ENCODE peak calls at places on chromosome 2, in five cellular contexts. W, F, D, P and X are unnamed samples. For H3K4me1, the result is how much of the 10 kb centered on the place peaks cover.

GRCh38 chr2:66815886-66816285 is 381.0 kb downstream of the MEIS1 start:
- DNase-seq in W (no peak), F (no peak), D (no peak), P (no peak), X (no peak)

GRCh38 chr2:201781583-201782051 is 884 bp upstream of the ALS2 start:
- DNase-seq in W (no peak), F (no peak), D (no peak), P (no peak), X (no peak)

GRCh38 chr2:96951125-96951654 is 35.2 kb downstream of the FAM178B start:
- DNase-seq in W (peak), F (peak), D (peak), P (peak), X (peak)

GRCh38 chr2:41932241-41933034 is 115.4 kb upstream of the PKDCC start:
- DNase-seq in W (peak), F (no peak), D (no peak), P (peak), X (no peak)

GRCh38 chr2:199693861-199694260 is 157.1 kb downstream of the FTCDNL1 start:
- DNase-seq in W (no peak), F (no peak), D (no peak), P (no peak), X (no peak)

GRCh38 chr2:122643725-122644329 is 888.4 kb downstream of the TSN start:
- DNase-seq in W (no peak), F (no peak), D (peak), P (no peak), X (no peak)

GRCh38 chr2:152743004-152743403 is 24.6 kb downstream of the ARL6IP6 start:
- DNase-seq in W (no peak), F (no peak), D (peak), P (no peak), X (no peak)

GRCh38 chr2:9627310-9627709 is 3.5 kb downstream of the YWHAQ start:
- DNase-seq in W (no peak), F (no peak), D (peak), P (no peak), X (no peak)

GRCh38 chr2:69716555-69717120 is 25.3 kb upstream of the ANXA4 start:
- DNase-seq in W (no peak), F (no peak), D (no peak), P (no peak), X (no peak)

GRCh38 chr2:71897145-71897495 is 250.5 kb downstream of the CYP26B1 start:
- DNase-seq in W (peak), F (no peak), D (no peak), P (no peak), X (peak)

GRCh38 chr2:72851333-72851732 is 25.5 kb upstream of the EXOC6B start:
- DNase-seq in W (no peak), F (no peak), D (no peak), P (no peak), X (no peak)

GRCh38 chr2:216584112-216584511 is 49.1 kb upstream of the IGFBP2 start:
- DNase-seq in W (no peak), F (no peak), D (no peak), P (no peak), X (no peak)

GRCh38 chr2:164151518-164151917 is 415.7 kb upstream of the FIGN start:
- DNase-seq in W (peak), F (no peak), D (peak), P (no peak), X (no peak)

GRCh38 chr2:83587309-83587708 is 871.8 kb downstream of the SUCLG1 start:
- DNase-seq in W (no peak), F (no peak), D (no peak), P (no peak), X (no peak)

GRCh38 chr2:8448822-8449577 is 232.9 kb upstream of the ID2 start:
- DNase-seq in W (peak), F (no peak), D (no peak), P (no peak), X (no peak)

GRCh38 chr2:232689152-232689910 is 7.8 kb upstream of the GIGYF2 start:
- DNase-seq in W (no peak), F (no peak), D (no peak), P (peak), X (peak)

GRCh38 chr2:118168606-118169005 is 80.3 kb downstream of the INSIG2 start:
- DNase-seq in W (no peak), F (no peak), D (peak), P (no peak), X (no peak)

GRCh38 chr2:229712125-229712524 is 2.2 kb downstream of the DNER start:
- DNase-seq in W (no peak), F (no peak), D (no peak), P (no peak), X (no peak)

GRCh38 chr2:234842753-234843152 is 109.1 kb upstream of the SH3BP4 start:
- DNase-seq in W (no peak), F (no peak), D (no peak), P (no peak), X (no peak)

GRCh38 chr2:54657664-54658083 is 65.8 kb upstream of the EML6 start:
- DNase-seq in W (no peak), F (peak), D (no peak), P (peak), X (peak)

GRCh38 chr2:38438536-38439225 is 61.6 kb upstream of the ATL2 start:
- DNase-seq in W (no peak), F (no peak), D (peak), P (no peak), X (no peak)

GRCh38 chr2:10493636-10494281 is 45.6 kb upstream of the ODC1 start:
- DNase-seq in W (peak), F (no peak), D (peak), P (peak), X (peak)

GRCh38 chr2:63842149-63843061 is 709 bp downstream of the UGP2 start:
- DNase-seq in W (peak), F (no peak), D (peak), P (peak), X (peak)
- H3K4me1 ChIP-seq in W (under half), F (under half), D (under half), P (under half), X (half or more)

DNA sequence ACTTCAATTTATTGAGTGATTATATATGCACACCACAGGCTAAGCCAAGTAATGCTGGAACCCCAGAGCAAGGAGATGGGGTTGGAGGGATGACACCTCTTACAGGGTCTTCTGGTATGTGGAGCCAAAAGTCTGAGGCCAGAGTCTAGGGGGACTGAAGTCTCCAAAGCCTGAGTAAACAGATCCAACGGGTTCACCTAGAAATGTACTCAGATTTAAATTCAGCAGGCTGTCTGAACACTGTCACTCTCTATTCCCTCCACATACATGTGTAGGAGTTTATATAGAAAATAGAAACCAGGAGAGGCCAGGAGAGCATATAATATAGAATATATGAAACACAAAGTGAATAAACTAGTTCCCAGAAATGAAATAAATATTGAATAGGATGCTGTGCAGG is 76.1 kb downstream of the PPP1R1C start:
- DNase-seq in W (no peak), F (no peak), D (no peak), P (no peak), X (no peak)
- H3K27ac ChIP-seq in W (no peak), F (no peak), D (no peak), P (no peak), X (no peak)

GRCh38 chr2:26767129-26767528 is 3.0 kb downstream of the SLC35F6 start:
- DNase-seq in W (no peak), F (no peak), D (no peak), P (no peak), X (no peak)

GRCh38 chr2:26769501-26769850 is 5.4 kb downstream of the SLC35F6 start:
- DNase-seq in W (no peak), F (no peak), D (no peak), P (no peak), X (no peak)

GRCh38 chr2:26767894-26768487 is 3.9 kb downstream of the SLC35F6 start:
- DNase-seq in W (no peak), F (no peak), D (no peak), P (no peak), X (no peak)

GRCh38 chr2:26770986-26771586 is 7.0 kb downstream of the SLC35F6 start:
- DNase-seq in W (peak), F (no peak), D (peak), P (peak), X (no peak)

GRCh38 chr2:26768759-26769500 is 4.8 kb downstream of the SLC35F6 start:
- DNase-seq in W (peak), F (no peak), D (peak), P (peak), X (peak)
- H3K4me1 ChIP-seq in W (half or more), F (under half), D (half or more), P (under half), X (half or more)

GRCh38 chr2:240615409-240615808 is 9.9 kb upstream of the GPR35 start:
- DNase-seq in W (no peak), F (no peak), D (no peak), P (no peak), X (no peak)

GRCh38 chr2:240618776-240619175 is 6.5 kb upstream of the GPR35 start:
- DNase-seq in W (no peak), F (no peak), D (no peak), P (no peak), X (no peak)

GRCh38 chr2:240613781-240614180 is 11.5 kb upstream of the GPR35 start:
- DNase-seq in W (no peak), F (no peak), D (no peak), P (no peak), X (no peak)

GRCh38 chr2:240614391-240614790 is 10.9 kb upstream of the GPR35 start:
- DNase-seq in W (no peak), F (no peak), D (no peak), P (peak), X (peak)

DNA sequence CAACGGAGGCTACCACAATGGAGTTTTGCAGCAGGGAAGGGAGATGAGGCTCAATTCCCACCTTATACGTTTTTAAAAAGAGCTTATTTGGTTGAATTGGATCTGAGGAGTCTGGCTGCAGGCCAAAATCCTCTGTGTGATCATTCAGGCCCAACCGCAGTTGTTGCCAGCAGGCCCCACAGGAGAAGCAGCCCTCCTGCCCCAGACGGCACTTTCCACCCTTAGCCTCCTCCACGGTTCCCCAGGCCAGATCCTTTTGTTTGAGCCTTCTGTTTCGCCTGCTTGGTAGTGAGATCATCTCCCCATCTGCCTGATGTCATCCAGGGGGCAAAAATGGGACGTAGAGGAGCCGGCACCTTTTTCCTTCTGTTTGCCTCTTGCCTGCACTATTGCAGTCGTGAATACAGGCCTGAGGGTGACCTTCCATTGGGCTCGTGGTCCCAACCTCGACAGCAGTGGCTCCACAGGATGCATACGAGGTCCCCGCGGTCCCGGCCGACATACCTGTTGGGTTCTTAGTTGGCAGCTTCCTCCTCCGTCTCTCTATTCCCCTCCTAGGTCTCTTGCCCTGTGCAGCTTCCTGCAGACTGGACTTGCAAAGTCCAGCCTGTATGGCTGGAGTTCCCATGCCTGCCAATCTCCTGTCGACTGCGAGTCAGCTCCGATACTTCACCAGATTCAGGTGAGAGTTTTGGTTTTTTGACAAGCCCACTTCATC is 9.3 kb upstream of the GPR35 start:
- DNase-seq in W (no peak), F (no peak), D (no peak), P (peak), X (peak)
- H3K27ac ChIP-seq in W (no peak), F (no peak), D (no peak), P (no peak), X (no peak)

DNA sequence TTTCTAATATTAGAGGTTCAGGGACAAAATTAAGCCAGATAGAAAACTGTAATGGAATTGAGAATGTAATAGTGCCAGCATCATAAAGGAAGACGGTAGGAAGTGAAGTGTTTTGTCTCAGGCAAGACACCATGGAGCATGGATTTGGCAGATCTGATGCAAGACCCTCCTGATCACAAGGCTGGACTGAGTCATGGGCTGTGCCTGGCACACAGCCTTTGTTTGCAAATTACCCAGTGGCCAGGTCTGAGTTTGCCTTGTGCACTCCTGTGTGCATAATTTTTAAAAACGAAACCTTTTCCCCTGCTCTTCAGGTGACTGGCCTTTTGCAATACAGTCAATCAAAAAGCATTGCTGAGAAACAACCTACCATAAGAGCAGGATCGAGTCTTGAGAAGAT is 2.0 kb upstream of the UPP2 start:
- DNase-seq in W (no peak), F (no peak), D (peak), P (no peak), X (no peak)
- H3K4me1 ChIP-seq in W (under half), F (under half), D (under half), P (under half), X (under half)

GRCh38 chr2:85019121-85019520 is 48.2 kb downstream of the KCMF1 start:
- DNase-seq in W (no peak), F (no peak), D (peak), P (no peak), X (no peak)

GRCh38 chr2:85012855-85013254 is 41.9 kb downstream of the KCMF1 start:
- DNase-seq in W (no peak), F (no peak), D (no peak), P (no peak), X (no peak)

GRCh38 chr2:85015653-85016360 is 44.8 kb downstream of the KCMF1 start:
- DNase-seq in W (no peak), F (no peak), D (no peak), P (no peak), X (no peak)

GRCh38 chr2:85018049-85018447 is 47.1 kb downstream of the KCMF1 start:
- DNase-seq in W (no peak), F (no peak), D (no peak), P (no peak), X (no peak)

GRCh38 chr2:85017436-85018048 is 46.6 kb downstream of the KCMF1 start:
- DNase-seq in W (no peak), F (no peak), D (no peak), P (no peak), X (no peak)
- H3K27ac ChIP-seq in W (no peak), F (no peak), D (peak), P (no peak), X (no peak)

GRCh38 chr2:157872791-157873190 is 3.3 kb downstream of the ACVR1 start:
- DNase-seq in W (no peak), F (no peak), D (peak), P (no peak), X (no peak)

GRCh38 chr2:157868993-157869392 is 7.1 kb downstream of the ACVR1 start:
- DNase-seq in W (no peak), F (no peak), D (no peak), P (no peak), X (no peak)

GRCh38 chr2:157874278-157874825 is 1.8 kb downstream of the ACVR1 start:
- DNase-seq in W (no peak), F (no peak), D (no peak), P (no peak), X (peak)

GRCh38 chr2:157867703-157868102 is 8.4 kb downstream of the ACVR1 start:
- DNase-seq in W (no peak), F (no peak), D (no peak), P (no peak), X (no peak)

DNA sequence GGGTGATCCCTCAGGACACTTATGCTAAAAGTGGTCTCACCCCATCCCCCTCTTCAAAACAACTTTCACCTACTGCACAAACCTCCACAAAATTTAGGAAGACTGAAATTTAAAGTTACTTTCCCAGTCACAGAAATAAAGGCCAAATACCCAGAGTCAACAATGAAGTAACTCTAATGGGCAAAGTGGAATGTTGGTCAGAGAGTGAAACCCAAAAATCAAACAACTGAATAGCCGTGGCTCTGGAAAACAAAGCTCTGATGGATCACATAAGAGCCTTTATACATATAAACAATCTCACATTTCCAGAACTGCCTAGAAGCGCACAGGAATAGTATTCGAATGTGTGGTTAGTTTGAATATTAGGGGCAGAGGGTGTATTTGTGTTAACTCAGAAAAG is 4.7 kb downstream of the ACVR1 start:
- DNase-seq in W (no peak), F (no peak), D (no peak), P (no peak), X (no peak)
- H3K4me1 ChIP-seq in W (half or more), F (under half), D (under half), P (under half), X (under half)

GRCh38 chr2:121342751-121343150 is 57.7 kb upstream of the TFCP2L1 start:
- DNase-seq in W (no peak), F (no peak), D (peak), P (no peak), X (no peak)
- H3K27ac ChIP-seq in W (no peak), F (no peak), D (no peak), P (no peak), X (no peak)

GRCh38 chr2:20617892-20618467 is 32.9 kb downstream of the HS1BP3 start:
- DNase-seq in W (peak), F (no peak), D (peak), P (peak), X (peak)
- H3K4me1 ChIP-seq in W (half or more), F (under half), D (under half), P (under half), X (under half)

DNA sequence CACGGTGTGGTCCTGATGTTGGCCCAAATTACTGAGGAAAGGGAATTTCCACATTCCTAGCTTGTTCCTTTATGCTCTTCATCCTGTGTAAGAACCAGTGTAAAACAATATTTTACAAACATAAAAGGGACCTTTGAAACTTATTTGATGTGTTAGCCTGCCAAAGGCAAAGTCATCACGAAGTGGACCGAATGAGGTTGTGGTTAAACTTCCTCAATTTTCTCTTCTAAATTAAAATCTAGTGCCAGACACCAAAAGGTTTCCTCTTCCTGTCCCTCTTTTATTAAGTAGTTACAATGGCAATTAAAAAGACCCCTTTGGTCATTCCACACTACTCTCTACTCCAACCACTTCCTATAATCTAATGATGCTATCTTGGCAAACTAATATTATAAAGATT is 279.8 kb downstream of the AFF3 start:
- DNase-seq in W (no peak), F (no peak), D (no peak), P (no peak), X (no peak)
- H3K27ac ChIP-seq in W (no peak), F (no peak), D (no peak), P (no peak), X (no peak)